ENCODE peak calls at places on chromosomes 2 and 18, in eight cellular contexts. F, Z, Y, D, O, W, A and N are unnamed samples.

GRCh38 chr2:202339052-202339870 is 36.9 kb upstream of the BMPR2 start:
- DNase-seq in F (no peak), Z (no peak), Y (no peak), D (no peak), O (peak; percentile 57), W (peak; percentile 29), A (no peak), N (no peak)

GRCh38 chr18:6210349-6211173 is 204.2 kb downstream of the L3MBTL4 start:
- DNase-seq in F (no peak), Z (no peak), Y (no peak), D (no peak), O (no peak), W (no peak), A (no peak), N (no peak)

GRCh38 chr2:98747888-98748287 is 17.0 kb upstream of the MGAT4A start:
- DNase-seq in F (no peak), Z (no peak), Y (no peak), D (no peak), O (no peak), W (no peak), A (no peak), N (no peak)

GRCh38 chr2:237178396-237178795 is 92.7 kb downstream of the COPS8 start:
- DNase-seq in F (no peak), Z (no peak), Y (no peak), D (no peak), O (no peak), W (no peak), A (no peak), N (no peak)

GRCh38 chr2:3633982-3634630 is 23.9 kb upstream of the ALLC start:
- DNase-seq in F (peak; percentile 19), Z (no peak), Y (no peak), D (no peak), O (no peak), W (no peak), A (no peak), N (peak; percentile 16)

GRCh38 chr2:181738483-181739015 is 58.2 kb upstream of the NEUROD1 start:
- DNase-seq in F (no peak), Z (no peak), Y (no peak), D (no peak), O (no peak), W (no peak), A (no peak), N (no peak)

GRCh38 chr18:28972333-28972732 is 795.4 kb upstream of the CDH2 start:
- DNase-seq in F (no peak), Z (no peak), Y (no peak), D (no peak), O (no peak), W (no peak), A (no peak), N (no peak)

GRCh38 chr2:191266201-191266600 is 21.0 kb downstream of the MYO1B start:
- DNase-seq in F (no peak), Z (no peak), Y (no peak), D (no peak), O (peak; percentile 40), W (no peak), A (no peak), N (no peak)

GRCh38 chr18:24530630-24531111 is 70.2 kb downstream of the HRH4 start:
- DNase-seq in F (no peak), Z (no peak), Y (no peak), D (no peak), O (peak; percentile 70), W (peak; percentile 87), A (no peak), N (no peak)

GRCh38 chr2:123840016-123840415 is 185.1 kb upstream of the CNTNAP5 start:
- DNase-seq in F (no peak), Z (no peak), Y (no peak), D (no peak), O (no peak), W (no peak), A (no peak), N (no peak)

GRCh38 chr18:78726326-78727056 is 253.1 kb upstream of the SALL3 start:
- DNase-seq in F (no peak), Z (no peak), Y (no peak), D (no peak), O (no peak), W (no peak), A (no peak), N (no peak)

GRCh38 chr2:196097864-196098660 is 29.4 kb upstream of the DNAH7 start:
- DNase-seq in F (no peak), Z (no peak), Y (no peak), D (no peak), O (no peak), W (no peak), A (no peak), N (no peak)

GRCh38 chr2:99811544-99811943 is 321.7 kb upstream of the REV1 start:
- DNase-seq in F (no peak), Z (no peak), Y (no peak), D (no peak), O (no peak), W (no peak), A (no peak), N (no peak)

GRCh38 chr2:232296766-232297525 is 81.6 kb upstream of the ALPP start:
- DNase-seq in F (no peak), Z (no peak), Y (no peak), D (no peak), O (no peak), W (no peak), A (no peak), N (no peak)

GRCh38 chr2:23484163-23484740 is 99.3 kb downstream of the KLHL29 start:
- DNase-seq in F (no peak), Z (no peak), Y (no peak), D (no peak), O (no peak), W (no peak), A (no peak), N (peak; percentile 12)

DNA sequence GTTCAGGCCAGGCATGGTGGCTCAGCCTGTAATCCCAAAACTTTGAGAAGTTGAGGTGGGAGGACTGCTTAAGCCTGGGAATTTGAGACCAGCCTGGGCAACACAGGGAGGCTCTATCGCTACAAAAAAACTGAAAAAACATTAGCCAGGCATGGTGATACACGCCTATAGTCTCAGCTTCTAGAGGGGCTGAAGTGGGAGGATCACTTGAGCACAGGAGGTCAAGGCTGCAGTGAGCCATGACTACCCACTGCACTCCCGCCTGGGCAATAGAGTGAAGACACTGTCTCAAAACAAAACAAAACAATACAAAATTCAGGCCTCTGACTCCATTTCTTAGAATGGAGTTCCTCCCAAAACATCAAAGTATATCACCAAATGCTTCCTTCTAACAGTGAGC is 9.1 kb downstream of the USP37 start:
- DNase-seq in F (no peak), Z (no peak), Y (no peak), D (no peak), O (no peak), W (no peak), A (no peak), N (no peak)
- H3K36me3 ChIP-seq in F (peaks cover 36% of the 10 kb centered on the region), Z (peaks cover 62% of the 10 kb centered on the region), Y (peaks cover 67% of the 10 kb centered on the region), D (peaks cover 95% of the 10 kb centered on the region), O (peaks cover 34% of the 10 kb centered on the region), W (peaks cover 75% of the 10 kb centered on the region), A (no peaks in the 10 kb centered on the region), N (peaks cover 76% of the 10 kb centered on the region)

GRCh38 chr2:96271995-96272394 is 6.0 kb downstream of the CIAO1 start:
- DNase-seq in F (no peak), Z (no peak), Y (no peak), D (no peak), O (no peak), W (no peak), A (no peak), N (no peak)
- H3K36me3 ChIP-seq in F (peaks cover 39% of the 10 kb centered on the region), Z (peaks cover 90% of the 10 kb centered on the region), Y (peaks cover 96% of the 10 kb centered on the region), D (peaks cover 92% of the 10 kb centered on the region), O (peaks cover 56% of the 10 kb centered on the region), W (peaks cover 67% of the 10 kb centered on the region), A (no peaks in the 10 kb centered on the region), N (peaks cover 87% of the 10 kb centered on the region)

GRCh38 chr2:37653805-37654378 is 17.6 kb downstream of the CDC42EP3 start:
- DNase-seq in F (no peak), Z (no peak), Y (peak; percentile 69), D (peak; percentile 82), O (no peak), W (no peak), A (peak; percentile 49), N (no peak)

GRCh38 chr2:37653093-37653492 is 18.3 kb downstream of the CDC42EP3 start:
- DNase-seq in F (no peak), Z (no peak), Y (no peak), D (peak; percentile 48), O (no peak), W (no peak), A (no peak), N (no peak)

GRCh38 chr2:37654419-37654818 is 17.0 kb downstream of the CDC42EP3 start:
- DNase-seq in F (no peak), Z (no peak), Y (no peak), D (no peak), O (no peak), W (no peak), A (no peak), N (no peak)

GRCh38 chr2:37650548-37651101 is 20.8 kb downstream of the CDC42EP3 start:
- DNase-seq in F (no peak), Z (no peak), Y (peak; percentile 23), D (no peak), O (no peak), W (no peak), A (no peak), N (no peak)

GRCh38 chr2:37652199-37652640 is 19.2 kb downstream of the CDC42EP3 start:
- DNase-seq in F (no peak), Z (no peak), Y (peak; percentile 24), D (peak; percentile 61), O (peak; percentile 51), W (peak; percentile 26), A (no peak), N (peak; percentile 88)
- H3K36me3 ChIP-seq in F (no peaks in the 10 kb centered on the region), Z (peaks cover 41% of the 10 kb centered on the region), Y (no peaks in the 10 kb centered on the region), D (peaks cover 13% of the 10 kb centered on the region), O (no peaks in the 10 kb centered on the region), W (no peaks in the 10 kb centered on the region), A (no peaks in the 10 kb centered on the region), N (peaks cover 71% of the 10 kb centered on the region)

GRCh38 chr2:20291106-20291564 is 59.5 kb downstream of the PUM2 start:
- DNase-seq in F (no peak), Z (peak; percentile 84), Y (no peak), D (peak; percentile 46), O (peak; percentile 84), W (peak; percentile 86), A (peak; percentile 40), N (no peak)

GRCh38 chr2:20292984-20293383 is 57.7 kb downstream of the PUM2 start:
- DNase-seq in F (no peak), Z (no peak), Y (no peak), D (no peak), O (no peak), W (no peak), A (no peak), N (no peak)

GRCh38 chr2:20291846-20292408 is 58.7 kb downstream of the PUM2 start:
- DNase-seq in F (no peak), Z (no peak), Y (no peak), D (no peak), O (no peak), W (no peak), A (no peak), N (no peak)

GRCh38 chr2:20294231-20294630 is 56.4 kb downstream of the PUM2 start:
- DNase-seq in F (no peak), Z (no peak), Y (no peak), D (no peak), O (no peak), W (no peak), A (no peak), N (no peak)

DNA sequence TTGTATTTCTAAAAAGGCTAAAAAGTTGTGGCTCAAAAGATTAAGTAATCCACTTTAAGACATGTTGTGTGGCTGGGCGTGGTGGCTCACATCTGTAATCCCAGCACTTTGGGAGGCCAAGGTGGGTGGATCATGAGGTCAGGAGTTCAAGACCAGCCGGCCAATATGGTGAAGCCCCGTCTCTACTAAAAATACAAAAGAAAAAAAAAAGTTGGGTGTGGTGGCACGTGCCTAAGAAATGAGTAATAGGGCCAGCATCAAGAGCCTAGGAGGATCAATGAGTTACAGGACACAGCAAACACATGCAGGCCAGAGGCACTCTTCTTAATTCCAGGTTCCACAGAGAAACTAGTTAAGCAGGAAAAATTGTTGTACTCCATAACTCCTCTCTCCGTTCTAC is 61.7 kb downstream of the PUM2 start:
- DNase-seq in F (no peak), Z (no peak), Y (no peak), D (no peak), O (no peak), W (no peak), A (no peak), N (no peak)
- H3K36me3 ChIP-seq in F (peaks cover 12% of the 10 kb centered on the region), Z (peaks cover 50% of the 10 kb centered on the region), Y (peaks cover 95% of the 10 kb centered on the region), D (peaks cover 99% of the 10 kb centered on the region), O (peaks cover 44% of the 10 kb centered on the region), W (peaks cover 64% of the 10 kb centered on the region), A (no peaks in the 10 kb centered on the region), N (peaks cover 83% of the 10 kb centered on the region)